ENCODE peak calls at places on chromosomes 4 and X, in ten cellular contexts. One of them, this sample, is unnamed.
A peak's percentile ranks its signal among the peaks of the same experiment; 100 is the strongest.

GRCh38 chr4:150173420-150173819 is 95.2 kb downstream of the DCLK2 start:
- DNase-seq in A673: no peak
- DNase-seq in effector memory CD4-positive, alpha-beta T cell: no peak
- DNase-seq in psoas muscle: no peak
- DNase-seq in naive thymus-derived CD4-positive, alpha-beta T cell: no peak
- DNase-seq in OCI-LY7: no peak
- DNase-seq in fibroblast of mammary gland: no peak
- DNase-seq in tibial artery: no peak
- DNase-seq in Peyer's patch: no peak
- DNase-seq in epithelial cell of proximal tubule: no peak
- DNase-seq in this sample: no peak

GRCh38 chr4:46653842-46654241 is 255.2 kb downstream of the COX7B2 start:
- DNase-seq in A673: no peak
- DNase-seq in effector memory CD4-positive, alpha-beta T cell: no peak
- DNase-seq in psoas muscle: no peak
- DNase-seq in naive thymus-derived CD4-positive, alpha-beta T cell: no peak
- DNase-seq in OCI-LY7: no peak
- DNase-seq in fibroblast of mammary gland: no peak
- DNase-seq in tibial artery: no peak
- DNase-seq in Peyer's patch: no peak
- DNase-seq in epithelial cell of proximal tubule: no peak
- DNase-seq in this sample: no peak

GRCh38 chr4:141058739-141059507 is 74.3 kb downstream of the RNF150 start:
- DNase-seq in A673: no peak
- DNase-seq in effector memory CD4-positive, alpha-beta T cell: no peak
- DNase-seq in psoas muscle: no peak
- DNase-seq in naive thymus-derived CD4-positive, alpha-beta T cell: no peak
- DNase-seq in OCI-LY7: no peak
- DNase-seq in fibroblast of mammary gland: peak; percentile 43
- DNase-seq in tibial artery: no peak
- DNase-seq in Peyer's patch: no peak
- DNase-seq in epithelial cell of proximal tubule: no peak
- DNase-seq in this sample: no peak

GRCh38 chr4:98528882-98529281 is 129.5 kb downstream of the TSPAN5 start:
- DNase-seq in A673: no peak
- DNase-seq in effector memory CD4-positive, alpha-beta T cell: no peak
- DNase-seq in psoas muscle: no peak
- DNase-seq in naive thymus-derived CD4-positive, alpha-beta T cell: no peak
- DNase-seq in OCI-LY7: no peak
- DNase-seq in fibroblast of mammary gland: no peak
- DNase-seq in tibial artery: no peak
- DNase-seq in Peyer's patch: no peak
- DNase-seq in epithelial cell of proximal tubule: no peak
- DNase-seq in this sample: peak; percentile 67

GRCh38 chrX:64389489-64389888 is 5.8 kb downstream of the MTMR8 start:
- DNase-seq in A673: no peak
- DNase-seq in effector memory CD4-positive, alpha-beta T cell: no peak
- DNase-seq in psoas muscle: no peak
- DNase-seq in naive thymus-derived CD4-positive, alpha-beta T cell: no peak
- DNase-seq in OCI-LY7: no peak
- DNase-seq in fibroblast of mammary gland: no peak
- DNase-seq in tibial artery: no peak
- DNase-seq in Peyer's patch: no peak
- DNase-seq in epithelial cell of proximal tubule: no peak
- DNase-seq in this sample: no peak

GRCh38 chr4:27056281-27056680 is 195.6 kb downstream of the STIM2 start:
- DNase-seq in A673: no peak
- DNase-seq in effector memory CD4-positive, alpha-beta T cell: no peak
- DNase-seq in psoas muscle: no peak
- DNase-seq in naive thymus-derived CD4-positive, alpha-beta T cell: no peak
- DNase-seq in OCI-LY7: no peak
- DNase-seq in fibroblast of mammary gland: no peak
- DNase-seq in tibial artery: no peak
- DNase-seq in Peyer's patch: no peak
- DNase-seq in epithelial cell of proximal tubule: no peak
- DNase-seq in this sample: no peak

GRCh38 chr4:168212656-168213055 is 105.9 kb downstream of the DDX60 start:
- DNase-seq in A673: no peak
- DNase-seq in effector memory CD4-positive, alpha-beta T cell: no peak
- DNase-seq in psoas muscle: no peak
- DNase-seq in naive thymus-derived CD4-positive, alpha-beta T cell: no peak
- DNase-seq in OCI-LY7: no peak
- DNase-seq in fibroblast of mammary gland: no peak
- DNase-seq in tibial artery: no peak
- DNase-seq in Peyer's patch: no peak
- DNase-seq in epithelial cell of proximal tubule: no peak
- DNase-seq in this sample: no peak

GRCh38 chr4:150212927-150213326 is 134.7 kb downstream of the DCLK2 start:
- DNase-seq in A673: no peak
- DNase-seq in effector memory CD4-positive, alpha-beta T cell: no peak
- DNase-seq in psoas muscle: no peak
- DNase-seq in naive thymus-derived CD4-positive, alpha-beta T cell: no peak
- DNase-seq in OCI-LY7: peak; percentile 6
- DNase-seq in fibroblast of mammary gland: no peak
- DNase-seq in tibial artery: no peak
- DNase-seq in Peyer's patch: no peak
- DNase-seq in epithelial cell of proximal tubule: no peak
- DNase-seq in this sample: no peak

GRCh38 chrX:2503591-2504500 is 3.1 kb upstream of the DHRSX start:
- DNase-seq in A673: no peak
- DNase-seq in effector memory CD4-positive, alpha-beta T cell: no peak
- DNase-seq in psoas muscle: no peak
- DNase-seq in naive thymus-derived CD4-positive, alpha-beta T cell: no peak
- DNase-seq in OCI-LY7: no peak
- DNase-seq in fibroblast of mammary gland: no peak
- DNase-seq in tibial artery: no peak
- DNase-seq in Peyer's patch: no peak
- DNase-seq in epithelial cell of proximal tubule: no peak
- DNase-seq in this sample: no peak

GRCh38 chr4:99947190-99947578 is 766 bp upstream of the DNAJB14 start:
- DNase-seq in A673: peak; percentile 53
- DNase-seq in effector memory CD4-positive, alpha-beta T cell: no peak
- DNase-seq in psoas muscle: no peak
- DNase-seq in naive thymus-derived CD4-positive, alpha-beta T cell: no peak
- DNase-seq in OCI-LY7: no peak
- DNase-seq in fibroblast of mammary gland: no peak
- DNase-seq in tibial artery: no peak
- DNase-seq in Peyer's patch: no peak
- DNase-seq in epithelial cell of proximal tubule: no peak
- DNase-seq in this sample: no peak

GRCh38 chr4:337143-337931 is at the start of gene ZNF141:
- DNase-seq in A673: peak; percentile 98
- DNase-seq in effector memory CD4-positive, alpha-beta T cell: peak; percentile 88
- DNase-seq in psoas muscle: peak; percentile 95
- DNase-seq in naive thymus-derived CD4-positive, alpha-beta T cell: peak; percentile 93
- DNase-seq in OCI-LY7: peak; percentile 91
- DNase-seq in fibroblast of mammary gland: peak; percentile 98
- DNase-seq in tibial artery: peak; percentile 97
- DNase-seq in Peyer's patch: peak; percentile 93
- DNase-seq in epithelial cell of proximal tubule: peak; percentile 82
- DNase-seq in this sample: no peak

GRCh38 chrX:107842715-107843400 is 17.2 kb downstream of the MID2 start:
- DNase-seq in A673: no peak
- DNase-seq in effector memory CD4-positive, alpha-beta T cell: no peak
- DNase-seq in psoas muscle: no peak
- DNase-seq in naive thymus-derived CD4-positive, alpha-beta T cell: no peak
- DNase-seq in OCI-LY7: no peak
- DNase-seq in fibroblast of mammary gland: no peak
- DNase-seq in tibial artery: no peak
- DNase-seq in Peyer's patch: no peak
- DNase-seq in epithelial cell of proximal tubule: no peak
- DNase-seq in this sample: no peak

GRCh38 chr4:139642364-139642763 is 23.3 kb upstream of the MGST2 start:
- DNase-seq in A673: no peak
- DNase-seq in effector memory CD4-positive, alpha-beta T cell: no peak
- DNase-seq in psoas muscle: no peak
- DNase-seq in naive thymus-derived CD4-positive, alpha-beta T cell: no peak
- DNase-seq in OCI-LY7: no peak
- DNase-seq in fibroblast of mammary gland: peak; percentile 58
- DNase-seq in tibial artery: no peak
- DNase-seq in Peyer's patch: no peak
- DNase-seq in epithelial cell of proximal tubule: no peak
- DNase-seq in this sample: no peak

GRCh38 chr4:78369691-78370090 is 181.9 kb upstream of the ANXA3 start:
- DNase-seq in A673: peak; percentile 3
- DNase-seq in effector memory CD4-positive, alpha-beta T cell: no peak
- DNase-seq in psoas muscle: no peak
- DNase-seq in naive thymus-derived CD4-positive, alpha-beta T cell: no peak
- DNase-seq in OCI-LY7: no peak
- DNase-seq in fibroblast of mammary gland: peak; percentile 38
- DNase-seq in tibial artery: no peak
- DNase-seq in Peyer's patch: no peak
- DNase-seq in epithelial cell of proximal tubule: no peak
- DNase-seq in this sample: no peak

GRCh38 chr4:76305971-76306881 is at the start of gene STBD1:
- DNase-seq in A673: peak; percentile 20
- DNase-seq in effector memory CD4-positive, alpha-beta T cell: peak; percentile 7
- DNase-seq in psoas muscle: peak; percentile 83
- DNase-seq in naive thymus-derived CD4-positive, alpha-beta T cell: no peak
- DNase-seq in OCI-LY7: no peak
- DNase-seq in fibroblast of mammary gland: peak; percentile 59
- DNase-seq in tibial artery: peak; percentile 87
- DNase-seq in Peyer's patch: peak; percentile 93
- DNase-seq in epithelial cell of proximal tubule: no peak
- DNase-seq in this sample: no peak

GRCh38 chr4:184168406-184169019 is 49.2 kb downstream of the ENPP6 start:
- DNase-seq in A673: peak; percentile 61
- DNase-seq in effector memory CD4-positive, alpha-beta T cell: peak; percentile 3
- DNase-seq in psoas muscle: peak; percentile 71
- DNase-seq in naive thymus-derived CD4-positive, alpha-beta T cell: no peak
- DNase-seq in OCI-LY7: peak; percentile 46
- DNase-seq in fibroblast of mammary gland: peak; percentile 47
- DNase-seq in tibial artery: peak; percentile 63
- DNase-seq in Peyer's patch: peak; percentile 81
- DNase-seq in epithelial cell of proximal tubule: no peak
- DNase-seq in this sample: no peak

GRCh38 chr4:7679431-7679830 is 244.7 kb upstream of the PSAPL1 start:
- DNase-seq in A673: no peak
- DNase-seq in effector memory CD4-positive, alpha-beta T cell: no peak
- DNase-seq in psoas muscle: no peak
- DNase-seq in naive thymus-derived CD4-positive, alpha-beta T cell: no peak
- DNase-seq in OCI-LY7: no peak
- DNase-seq in fibroblast of mammary gland: no peak
- DNase-seq in tibial artery: no peak
- DNase-seq in Peyer's patch: no peak
- DNase-seq in epithelial cell of proximal tubule: no peak
- DNase-seq in this sample: no peak

GRCh38 chr4:114597410-114598115 is 1.0 kb upstream of the UGT8 start:
- DNase-seq in A673: no peak
- DNase-seq in effector memory CD4-positive, alpha-beta T cell: no peak
- DNase-seq in psoas muscle: no peak
- DNase-seq in naive thymus-derived CD4-positive, alpha-beta T cell: no peak
- DNase-seq in OCI-LY7: no peak
- DNase-seq in fibroblast of mammary gland: no peak
- DNase-seq in tibial artery: no peak
- DNase-seq in Peyer's patch: peak; percentile 55
- DNase-seq in epithelial cell of proximal tubule: no peak
- DNase-seq in this sample: no peak
- H3K4me3 ChIP-seq in A673: peak overlapping the region; percentile 53
- H3K4me3 ChIP-seq in effector memory CD4-positive, alpha-beta T cell: no peak overlapping the region
- H3K4me3 ChIP-seq in psoas muscle: peak overlapping the region; percentile 62
- H3K4me3 ChIP-seq in naive thymus-derived CD4-positive, alpha-beta T cell: no peak overlapping the region
- H3K4me3 ChIP-seq in OCI-LY7: peak overlapping the region; percentile 93
- H3K4me3 ChIP-seq in fibroblast of mammary gland: no peak overlapping the region
- H3K4me3 ChIP-seq in tibial artery: peak overlapping the region; percentile 44
- H3K4me3 ChIP-seq in Peyer's patch: peak overlapping the region; percentile 50
- H3K4me3 ChIP-seq in epithelial cell of proximal tubule: peak overlapping the region; percentile 84
- H3K4me3 ChIP-seq in this sample: no peak overlapping the region

DNA sequence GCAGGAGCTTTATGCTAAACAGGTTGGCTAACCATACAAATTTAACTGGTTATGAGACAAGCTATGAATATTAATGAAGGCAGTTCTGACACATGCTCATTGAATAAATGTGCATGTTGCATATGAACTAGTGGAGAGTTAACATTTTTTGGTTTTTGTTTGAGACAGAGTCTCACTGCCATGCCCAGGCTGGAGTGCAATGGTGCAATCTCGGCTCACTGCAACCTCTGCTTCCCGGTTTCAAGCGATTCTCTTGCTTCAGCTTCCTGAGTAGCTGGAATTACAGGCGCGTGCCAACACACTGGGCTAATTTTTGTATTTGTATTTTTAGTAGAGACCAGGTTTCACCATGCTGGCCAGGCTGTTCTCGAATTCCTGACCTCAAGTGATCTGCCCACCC is 36.6 kb downstream of the GALNTL6 start:
- DNase-seq in A673: peak; percentile 4
- DNase-seq in effector memory CD4-positive, alpha-beta T cell: no peak
- DNase-seq in psoas muscle: no peak
- DNase-seq in naive thymus-derived CD4-positive, alpha-beta T cell: no peak
- DNase-seq in OCI-LY7: no peak
- DNase-seq in fibroblast of mammary gland: no peak
- DNase-seq in tibial artery: no peak
- DNase-seq in Peyer's patch: no peak
- DNase-seq in epithelial cell of proximal tubule: no peak
- DNase-seq in this sample: no peak
- H3K4me3 ChIP-seq in A673: no peak overlapping the region
- H3K4me3 ChIP-seq in effector memory CD4-positive, alpha-beta T cell: no peak overlapping the region
- H3K4me3 ChIP-seq in psoas muscle: no peak overlapping the region
- H3K4me3 ChIP-seq in naive thymus-derived CD4-positive, alpha-beta T cell: no peak overlapping the region
- H3K4me3 ChIP-seq in OCI-LY7: no peak overlapping the region
- H3K4me3 ChIP-seq in fibroblast of mammary gland: no peak overlapping the region
- H3K4me3 ChIP-seq in tibial artery: no peak overlapping the region
- H3K4me3 ChIP-seq in Peyer's patch: no peak overlapping the region
- H3K4me3 ChIP-seq in epithelial cell of proximal tubule: no peak overlapping the region
- H3K4me3 ChIP-seq in this sample: no peak overlapping the region

DNA sequence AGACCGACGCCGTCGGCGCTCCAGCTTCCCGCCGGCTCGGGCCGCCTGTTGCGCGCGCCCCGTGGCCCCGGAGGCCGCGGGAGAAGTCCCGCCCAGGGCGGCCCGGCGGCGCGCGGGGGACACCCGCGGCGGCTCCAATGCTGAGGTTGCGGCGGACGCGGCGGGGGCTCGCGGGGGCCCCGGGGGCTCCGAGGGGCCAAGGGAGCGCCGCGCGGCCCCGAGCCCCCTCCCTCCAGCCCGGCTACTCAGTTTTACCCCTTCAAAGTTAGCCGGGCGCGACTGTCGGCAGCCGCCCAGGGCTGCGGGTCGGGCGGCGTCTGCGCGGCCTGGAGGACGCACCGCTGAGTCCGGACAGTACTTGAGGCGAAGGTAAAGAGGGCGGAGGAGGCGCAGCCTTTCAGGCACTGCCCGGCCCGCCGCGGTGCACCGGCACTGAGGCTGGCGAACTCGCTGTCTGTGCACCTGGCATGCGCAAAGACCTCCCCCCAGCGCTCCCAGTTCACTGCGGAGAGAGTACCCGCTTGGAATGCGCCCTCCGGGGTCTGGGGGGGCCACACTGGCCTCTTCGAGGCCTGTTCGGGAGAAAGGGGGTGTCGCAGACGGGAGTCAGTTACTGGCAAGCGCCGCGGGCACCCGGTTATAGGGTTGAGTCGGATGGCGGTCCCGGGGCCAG is 1.3 kb downstream of the PCDH19 start:
- DNase-seq in A673: no peak
- DNase-seq in effector memory CD4-positive, alpha-beta T cell: no peak
- DNase-seq in psoas muscle: peak; percentile 11
- DNase-seq in naive thymus-derived CD4-positive, alpha-beta T cell: no peak
- DNase-seq in OCI-LY7: no peak
- DNase-seq in fibroblast of mammary gland: no peak
- DNase-seq in tibial artery: no peak
- DNase-seq in Peyer's patch: no peak
- DNase-seq in epithelial cell of proximal tubule: no peak
- DNase-seq in this sample: no peak
- H3K4me3 ChIP-seq in A673: no peak overlapping the region
- H3K4me3 ChIP-seq in effector memory CD4-positive, alpha-beta T cell: no peak overlapping the region
- H3K4me3 ChIP-seq in psoas muscle: peak overlapping the region; percentile 55
- H3K4me3 ChIP-seq in naive thymus-derived CD4-positive, alpha-beta T cell: no peak overlapping the region
- H3K4me3 ChIP-seq in OCI-LY7: no peak overlapping the region
- H3K4me3 ChIP-seq in fibroblast of mammary gland: no peak overlapping the region
- H3K4me3 ChIP-seq in tibial artery: peak overlapping the region; percentile 36
- H3K4me3 ChIP-seq in Peyer's patch: peak overlapping the region; percentile 21
- H3K4me3 ChIP-seq in epithelial cell of proximal tubule: no peak overlapping the region
- H3K4me3 ChIP-seq in this sample: no peak overlapping the region

GRCh38 chr4:2237267-2237666 is 4.7 kb downstream of the HAUS3 start:
- DNase-seq in A673: no peak
- DNase-seq in effector memory CD4-positive, alpha-beta T cell: no peak
- DNase-seq in psoas muscle: no peak
- DNase-seq in naive thymus-derived CD4-positive, alpha-beta T cell: no peak
- DNase-seq in OCI-LY7: no peak
- DNase-seq in fibroblast of mammary gland: no peak
- DNase-seq in tibial artery: no peak
- DNase-seq in Peyer's patch: no peak
- DNase-seq in epithelial cell of proximal tubule: no peak
- DNase-seq in this sample: no peak
- H3K4me3 ChIP-seq in A673: no peak overlapping the region
- H3K4me3 ChIP-seq in effector memory CD4-positive, alpha-beta T cell: no peak overlapping the region
- H3K4me3 ChIP-seq in psoas muscle: no peak overlapping the region
- H3K4me3 ChIP-seq in naive thymus-derived CD4-positive, alpha-beta T cell: no peak overlapping the region
- H3K4me3 ChIP-seq in OCI-LY7: no peak overlapping the region
- H3K4me3 ChIP-seq in fibroblast of mammary gland: no peak overlapping the region
- H3K4me3 ChIP-seq in tibial artery: no peak overlapping the region
- H3K4me3 ChIP-seq in Peyer's patch: no peak overlapping the region
- H3K4me3 ChIP-seq in epithelial cell of proximal tubule: no peak overlapping the region
- H3K4me3 ChIP-seq in this sample: no peak overlapping the region